ENCODE peak calls at places on chromosomes 2 and 18, in six cellular contexts. J is neuronal stem cell, S is H9, F is IMR-90, G is trophoblast cell, K is H1. C is an unnamed sample.

GRCh38 chr2:190678444-190679162 is 29.7 kb downstream of the NAB1 start:
- DNase-seq in J (no peak), S (no peak), F (peak; percentile 35), G (no peak), K (no peak), C (peak; percentile 6)

GRCh38 chr2:73418343-73418742 is 32.7 kb downstream of the ALMS1 start:
- DNase-seq in J (no peak), S (no peak), F (peak; percentile 91), G (no peak), K (no peak), C (peak; percentile 39)

GRCh38 chr2:153105829-153106578 is 372.6 kb downstream of the RPRM start:
- DNase-seq in J (no peak), S (no peak), F (no peak), G (no peak), K (no peak), C (no peak)

GRCh38 chr2:237165405-237166276 is 80.0 kb downstream of the COPS8 start:
- DNase-seq in J (no peak), S (peak; percentile 64), F (peak; percentile 69), G (no peak), K (peak; percentile 63), C (no peak)

GRCh38 chr2:145854039-145854755 is 1334.3 kb upstream of the ZEB2 start:
- DNase-seq in J (no peak), S (no peak), F (no peak), G (no peak), K (no peak), C (no peak)

GRCh38 chr2:29987141-29987540 is 65.8 kb upstream of the ALK start:
- DNase-seq in J (no peak), S (no peak), F (no peak), G (peak; percentile 16), K (no peak), C (no peak)

GRCh38 chr2:61948661-61949457 is 43.4 kb downstream of the COMMD1 start:
- DNase-seq in J (no peak), S (no peak), F (no peak), G (peak; percentile 66), K (peak; percentile 28), C (no peak)

GRCh38 chr2:68850524-68850923 is 20.7 kb downstream of the BMP10 start:
- DNase-seq in J (no peak), S (no peak), F (no peak), G (no peak), K (no peak), C (no peak)

GRCh38 chr2:150212722-150213171 is 274.7 kb downstream of the RND3 start:
- DNase-seq in J (no peak), S (no peak), F (peak; percentile 77), G (no peak), K (no peak), C (peak; percentile 17)

DNA sequence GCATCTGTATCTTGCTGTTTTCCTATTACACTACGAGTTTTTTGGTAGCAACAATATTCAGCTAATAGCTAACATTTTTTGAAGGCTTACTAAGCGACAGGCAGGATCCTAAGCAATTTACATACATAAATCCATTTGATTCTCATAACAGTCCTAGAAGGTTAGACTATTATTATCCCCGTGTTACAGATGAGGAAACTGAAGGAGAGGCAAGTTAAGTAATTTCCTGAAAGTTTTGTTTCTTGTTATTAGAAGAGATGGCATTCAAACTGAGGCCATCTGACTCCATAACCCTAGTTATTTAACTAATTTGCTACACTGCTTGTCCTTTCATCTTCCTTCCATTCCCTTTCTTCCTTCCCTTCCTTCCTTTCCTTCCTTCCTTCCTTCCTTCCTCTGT is 68.2 kb downstream of the PDE1A start:
- DNase-seq in J (no peak), S (no peak), F (no peak), G (no peak), K (no peak), C (peak; percentile 58)
- H3K14ac ChIP-seq in J (no peak overlapping the region), S (no peak overlapping the region), F (no peak overlapping the region), G (no peak overlapping the region), K (no peak overlapping the region), C (no peak overlapping the region)

DNA sequence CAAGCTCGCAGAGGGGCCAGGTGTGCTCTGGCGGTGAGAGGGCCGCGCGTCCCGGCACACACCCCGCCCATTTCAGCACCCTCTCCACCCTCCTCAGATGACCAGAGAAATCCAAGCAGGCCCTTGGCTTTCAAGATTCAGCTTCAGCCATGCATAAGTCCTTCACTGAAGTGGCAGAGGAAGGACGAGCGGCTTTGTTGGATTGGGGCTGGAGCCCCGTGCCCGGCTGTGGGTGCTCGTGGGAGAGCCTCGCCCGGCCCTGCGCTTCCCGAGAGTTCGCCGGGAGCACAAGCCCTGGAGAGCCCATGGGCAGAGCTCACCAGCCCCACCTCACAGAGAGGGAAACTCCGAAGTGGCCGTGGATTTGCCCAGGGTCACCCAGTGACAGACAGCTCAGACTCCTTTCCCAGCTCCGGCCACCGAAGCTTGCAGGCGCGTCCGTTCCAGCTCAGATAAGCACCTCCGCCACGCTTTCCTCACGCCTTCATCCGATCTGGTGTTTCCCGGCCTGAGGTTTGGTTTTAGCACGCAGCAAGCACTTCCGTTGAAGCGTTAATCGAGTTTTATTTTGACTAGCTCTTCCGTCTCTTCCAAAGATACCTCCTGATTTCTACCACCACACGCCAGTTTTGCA is 45.6 kb upstream of the MTCL1 start:
- DNase-seq in J (no peak), S (peak; percentile 44), F (no peak), G (no peak), K (no peak), C (no peak)
- H2AK5ac ChIP-seq in J (no peak overlapping the region), S (no peak overlapping the region), F (no peak overlapping the region), G (no peak overlapping the region), K (no peak overlapping the region), C (no peak overlapping the region)

GRCh38 chr2:28977176-28977875 is 3.8 kb upstream of the TOGARAM2 start:
- DNase-seq in J (no peak), S (no peak), F (no peak), G (no peak), K (no peak), C (no peak)

GRCh38 chr2:28976584-28976983 is 4.5 kb upstream of the TOGARAM2 start:
- DNase-seq in J (no peak), S (no peak), F (peak; percentile 84), G (peak; percentile 98), K (no peak), C (peak; percentile 59)

GRCh38 chr2:28972778-28973335 is 8.2 kb upstream of the TOGARAM2 start:
- DNase-seq in J (no peak), S (no peak), F (no peak), G (peak; percentile 50), K (no peak), C (no peak)

GRCh38 chr2:28975671-28976070 is 5.4 kb upstream of the TOGARAM2 start:
- DNase-seq in J (no peak), S (no peak), F (no peak), G (peak; percentile 85), K (no peak), C (no peak)

GRCh38 chr2:28974252-28974651 is 6.8 kb upstream of the TOGARAM2 start:
- DNase-seq in J (no peak), S (no peak), F (no peak), G (no peak), K (no peak), C (no peak)
- H3K14ac ChIP-seq in J (no peak overlapping the region), S (no peak overlapping the region), F (no peak overlapping the region), G (no peak overlapping the region), K (no peak overlapping the region), C (no peak overlapping the region)

GRCh38 chr2:128410758-128411215 is 92.1 kb upstream of the HS6ST1 start:
- DNase-seq in J (no peak), S (peak; percentile 11), F (no peak), G (no peak), K (peak; percentile 24), C (no peak)
- H2AK5ac ChIP-seq in J (no peak overlapping the region), S (no peak overlapping the region), F (no peak overlapping the region), G (no peak overlapping the region), K (no peak overlapping the region), C (no peak overlapping the region)

GRCh38 chr2:239567786-239568185 is 167.0 kb upstream of the HDAC4 start:
- DNase-seq in J (no peak), S (no peak), F (no peak), G (no peak), K (no peak), C (no peak)

GRCh38 chr2:239564587-239564986 is 163.8 kb upstream of the HDAC4 start:
- DNase-seq in J (no peak), S (no peak), F (no peak), G (no peak), K (no peak), C (no peak)

GRCh38 chr2:239566995-239567580 is 166.3 kb upstream of the HDAC4 start:
- DNase-seq in J (no peak), S (no peak), F (no peak), G (no peak), K (no peak), C (no peak)

GRCh38 chr2:239563561-239563960 is 162.7 kb upstream of the HDAC4 start:
- DNase-seq in J (no peak), S (no peak), F (no peak), G (no peak), K (no peak), C (no peak)

DNA sequence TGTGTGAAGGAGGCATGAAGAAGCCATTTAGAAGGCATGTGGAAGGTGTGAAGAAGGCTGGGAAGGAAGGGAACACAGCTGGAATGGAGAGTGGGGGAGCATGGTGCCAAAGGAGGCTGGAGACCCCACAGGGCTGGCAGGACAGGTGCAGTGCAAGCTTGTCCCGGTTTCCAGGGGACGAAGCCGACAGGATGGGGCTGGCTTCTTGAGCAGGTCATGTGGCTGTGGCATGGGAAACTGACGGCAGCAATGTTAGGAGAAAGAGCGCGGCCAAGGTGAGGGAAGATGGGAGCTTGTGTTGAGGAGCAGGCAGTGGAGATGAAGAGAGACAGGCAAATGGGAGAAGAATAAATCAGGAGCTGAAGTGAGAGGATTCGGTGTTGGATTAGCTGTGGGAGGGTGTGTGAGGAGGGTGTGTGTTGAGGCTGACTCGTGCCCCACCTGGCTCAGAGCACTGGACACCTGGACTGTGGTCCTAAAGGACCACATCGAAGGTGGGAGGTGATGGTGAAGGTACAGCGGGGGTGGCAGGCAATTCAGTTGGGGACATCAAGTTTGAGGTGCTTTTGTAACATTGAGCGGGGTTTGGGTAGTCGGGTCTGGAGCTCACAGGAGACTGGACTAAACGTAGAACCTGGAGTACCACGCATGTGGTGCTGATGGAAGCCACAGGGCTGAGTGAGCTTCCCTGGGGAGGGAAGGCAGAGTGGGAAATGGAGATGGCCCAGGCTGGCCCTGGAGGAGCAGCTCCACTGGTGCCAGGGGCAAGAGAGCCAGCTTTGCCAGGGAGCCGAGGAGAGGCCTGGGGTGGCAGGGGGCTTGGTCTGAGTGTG is 165.6 kb upstream of the HDAC4 start:
- DNase-seq in J (no peak), S (no peak), F (no peak), G (no peak), K (no peak), C (no peak)
- H3K14ac ChIP-seq in J (peak overlapping the region; percentile 14), S (no peak overlapping the region), F (no peak overlapping the region), G (no peak overlapping the region), K (no peak overlapping the region), C (no peak overlapping the region)

GRCh38 chr2:119376810-119377209 is 10.0 kb downstream of the DBI start:
- DNase-seq in J (no peak), S (no peak), F (no peak), G (no peak), K (no peak), C (no peak)
- H2AK5ac ChIP-seq in J (no peak overlapping the region), S (no peak overlapping the region), F (no peak overlapping the region), G (no peak overlapping the region), K (no peak overlapping the region), C (no peak overlapping the region)

GRCh38 chr2:27707462-27708256 is 44.0 kb downstream of the SLC4A1AP start:
- DNase-seq in J (no peak), S (no peak), F (no peak), G (no peak), K (peak; percentile 3), C (no peak)
- H3K14ac ChIP-seq in J (no peak overlapping the region), S (no peak overlapping the region), F (peak overlapping the region; percentile 37), G (no peak overlapping the region), K (no peak overlapping the region), C (no peak overlapping the region)